ENCODE peak calls at places on chromosomes 16 and 17, in ten cellular contexts. Z is brain microvascular endothelial cell, W is lung, P is body of pancreas, I is epithelial cell of esophagus, G is GM23248, X is AG10803, L is DND-41, K is pancreas, A is foreskin fibroblast. F is an unnamed sample.

GRCh38 chr16:75208861-75209505 is 2.0 kb upstream of the CTRB2 start:
- DNase-seq in Z (no peak), W (no peak), P (peak; percentile 70), I (no peak), G (no peak), X (no peak), L (no peak), K (no peak), A (no peak), F (no peak)

GRCh38 chr16:4574919-4575705 is 19.0 kb downstream of the C16orf96 start:
- DNase-seq in Z (no peak), W (no peak), P (peak; percentile 92), I (no peak), G (no peak), X (no peak), L (no peak), K (peak; percentile 72), A (no peak), F (no peak)

GRCh38 chr16:13067648-13068047 is 166.2 kb downstream of the SHISA9 start:
- DNase-seq in Z (no peak), W (no peak), P (no peak), I (no peak), G (no peak), X (no peak), L (no peak), K (no peak), A (no peak), F (no peak)

GRCh38 chr17:80012156-80012555 is 23.5 kb downstream of the TBC1D16 start:
- DNase-seq in Z (no peak), W (no peak), P (no peak), I (no peak), G (no peak), X (no peak), L (no peak), K (no peak), A (no peak), F (no peak)

GRCh38 chr17:69046130-69046807 is 14.5 kb downstream of the ABCA9 start:
- DNase-seq in Z (no peak), W (no peak), P (no peak), I (no peak), G (no peak), X (no peak), L (no peak), K (no peak), A (no peak), F (no peak)

GRCh38 chr17:55708575-55708974 is 14.1 kb downstream of the TMEM100 start:
- DNase-seq in Z (no peak), W (no peak), P (no peak), I (no peak), G (no peak), X (no peak), L (no peak), K (no peak), A (no peak), F (no peak)

GRCh38 chr17:58388302-58389190 is 28.8 kb downstream of the RNF43 start:
- DNase-seq in Z (no peak), W (no peak), P (no peak), I (no peak), G (no peak), X (no peak), L (no peak), K (no peak), A (peak; percentile 22), F (peak; percentile 52)

GRCh38 chr17:5672815-5673430 is 88.6 kb upstream of the NLRP1 start:
- DNase-seq in Z (no peak), W (no peak), P (no peak), I (no peak), G (no peak), X (no peak), L (no peak), K (no peak), A (no peak), F (no peak)

GRCh38 chr16:9908613-9909012 is 273.6 kb downstream of the GRIN2A start:
- DNase-seq in Z (no peak), W (no peak), P (peak; percentile 29), I (no peak), G (no peak), X (no peak), L (no peak), K (peak; percentile 15), A (no peak), F (no peak)

GRCh38 chr17:80145076-80146075 is 1.6 kb downstream of the EIF4A3 start:
- DNase-seq in Z (no peak), W (no peak), P (no peak), I (peak; percentile 27), G (peak; percentile 11), X (no peak), L (no peak), K (no peak), A (peak; percentile 16), F (no peak)

GRCh38 chr17:73798111-73798748 is 154.0 kb upstream of the SDK2 start:
- DNase-seq in Z (peak; percentile 82), W (no peak), P (peak; percentile 66), I (peak; percentile 52), G (peak; percentile 96), X (peak; percentile 99), L (no peak), K (peak; percentile 57), A (peak; percentile 64), F (no peak)

GRCh38 chr16:67645397-67646121 is 615 bp downstream of the CARMIL2 start:
- DNase-seq in Z (no peak), W (no peak), P (no peak), I (no peak), G (no peak), X (no peak), L (peak; percentile 42), K (no peak), A (no peak), F (no peak)

GRCh38 chr17:82933911-82934310 is 94.1 kb upstream of the ZNF750 start:
- DNase-seq in Z (no peak), W (no peak), P (peak; percentile 8), I (no peak), G (no peak), X (no peak), L (no peak), K (no peak), A (no peak), F (no peak)

GRCh38 chr16:1923299-1924034 is 5.3 kb upstream of the HS3ST6 start:
- DNase-seq in Z (no peak), W (no peak), P (no peak), I (peak; percentile 38), G (peak; percentile 70), X (peak; percentile 38), L (no peak), K (no peak), A (peak; percentile 75), F (no peak)

GRCh38 chr17:31508310-31509094 is 117.0 kb downstream of the RAB11FIP4 start:
- DNase-seq in Z (no peak), W (no peak), P (no peak), I (no peak), G (peak; percentile 29), X (no peak), L (no peak), K (no peak), A (no peak), F (peak; percentile 74)
- H3K4me3 ChIP-seq in Z (no peak overlapping the region), W (no peak overlapping the region), P (no peak overlapping the region), I (no peak overlapping the region), G (no peak overlapping the region), X (no peak overlapping the region), L (no peak overlapping the region), K (no peak overlapping the region), A (no peak overlapping the region), F (peak overlapping the region; percentile 25)

DNA sequence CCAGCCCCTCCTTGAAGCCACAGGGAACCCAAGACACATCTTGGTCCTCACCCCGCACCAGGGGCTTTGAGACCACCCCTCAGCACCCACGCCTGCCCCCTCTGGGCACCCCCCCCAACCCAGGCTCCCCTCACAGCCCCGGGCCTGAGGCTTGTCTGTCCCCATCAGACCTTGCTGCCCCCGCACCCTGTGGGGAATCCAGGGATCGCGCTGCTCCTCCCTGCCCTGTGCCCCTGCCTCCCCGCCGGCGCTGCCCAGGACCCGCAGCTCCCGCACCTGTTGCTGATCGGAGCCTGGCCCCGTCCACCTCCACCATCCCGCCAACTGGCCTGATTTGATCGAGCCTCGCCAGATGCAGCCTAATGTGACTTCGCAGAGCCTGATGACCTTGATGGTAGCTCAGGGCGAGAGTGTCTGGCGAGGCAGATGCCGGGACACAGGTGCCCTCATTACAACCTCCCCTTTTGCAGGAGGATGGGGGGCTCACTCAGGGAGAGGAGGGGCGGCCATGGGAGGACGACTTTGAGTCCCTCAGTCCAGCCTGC is 29.0 kb downstream of the SLC25A10 start:
- DNase-seq in Z (no peak), W (no peak), P (no peak), I (no peak), G (no peak), X (no peak), L (no peak), K (no peak), A (no peak), F (no peak)
- H3K4me3 ChIP-seq in Z (no peak overlapping the region), W (no peak overlapping the region), P (no peak overlapping the region), I (no peak overlapping the region), G (no peak overlapping the region), X (no peak overlapping the region), L (no peak overlapping the region), K (no peak overlapping the region), A (no peak overlapping the region), F (no peak overlapping the region)

DNA sequence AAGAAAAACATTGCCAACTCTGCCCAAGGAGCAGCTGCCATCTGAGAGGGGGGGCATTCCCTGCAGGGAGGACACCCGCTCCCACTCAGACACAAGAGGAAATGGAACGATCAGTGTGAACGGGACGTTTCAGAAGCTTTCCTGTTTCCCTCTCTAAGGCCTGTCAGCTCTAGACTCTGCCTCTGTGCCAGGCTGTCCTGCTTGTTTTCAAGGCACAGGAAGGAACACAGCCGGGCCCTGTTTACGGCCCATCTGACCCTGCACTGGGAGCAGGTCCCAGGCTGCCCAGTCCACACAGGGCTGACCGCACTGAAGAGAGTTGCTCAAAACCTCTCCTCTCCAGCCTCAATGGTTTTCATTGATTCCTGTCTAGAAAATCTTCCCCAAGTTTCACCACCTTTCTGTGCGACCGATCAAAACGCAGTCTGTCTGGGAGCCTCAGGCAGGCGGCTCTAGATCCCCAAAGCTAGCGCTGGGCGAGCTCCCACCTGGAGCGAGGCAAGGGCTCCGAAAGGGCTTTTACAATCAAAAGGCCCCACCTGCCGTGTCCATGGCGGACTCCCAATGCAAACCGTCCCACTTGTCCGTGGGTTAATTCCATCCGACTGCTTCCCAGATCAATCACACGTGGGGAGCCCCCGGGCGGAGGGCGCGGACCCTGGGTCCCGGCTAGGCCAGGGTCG is 1.5 kb downstream of the PIEZO1 start:
- DNase-seq in Z (no peak), W (no peak), P (no peak), I (no peak), G (peak; percentile 61), X (peak; percentile 47), L (peak; percentile 55), K (no peak), A (peak; percentile 49), F (peak; percentile 50)
- H3K4me3 ChIP-seq in Z (peak overlapping the region; percentile 65), W (peak overlapping the region; percentile 81), P (no peak overlapping the region), I (peak overlapping the region; percentile 64), G (peak overlapping the region; percentile 86), X (peak overlapping the region; percentile 78), L (peak overlapping the region; percentile 64), K (peak overlapping the region; percentile 81), A (peak overlapping the region; percentile 66), F (peak overlapping the region; percentile 77)

DNA sequence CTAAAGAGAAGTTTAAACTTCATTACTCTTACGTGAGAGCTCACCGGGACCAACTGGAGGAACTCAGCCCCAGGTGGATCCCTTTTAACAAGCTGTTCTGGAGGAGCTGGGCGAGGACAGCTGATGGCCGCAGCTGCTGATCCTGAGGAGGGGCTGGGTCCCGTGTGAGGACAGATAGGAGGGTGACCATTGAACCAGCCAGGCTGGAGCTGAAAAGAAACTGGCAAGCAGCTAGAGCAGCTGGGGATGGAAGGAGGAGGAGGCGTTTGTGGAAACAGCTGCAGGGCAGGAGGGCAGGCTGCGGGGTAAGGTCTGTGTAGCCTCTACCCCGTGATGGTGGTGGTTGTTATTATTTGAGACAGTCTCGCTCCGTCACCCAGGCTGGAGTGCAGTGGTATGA is 119.5 kb downstream of the AATF start:
- DNase-seq in Z (no peak), W (no peak), P (no peak), I (no peak), G (no peak), X (no peak), L (no peak), K (no peak), A (no peak), F (no peak)
- H3K4me3 ChIP-seq in Z (no peak overlapping the region), W (no peak overlapping the region), P (no peak overlapping the region), I (no peak overlapping the region), G (no peak overlapping the region), X (no peak overlapping the region), L (no peak overlapping the region), K (no peak overlapping the region), A (no peak overlapping the region), F (no peak overlapping the region)